ENCODE peak calls at places on chromosomes 6 and 20, in four cellular contexts. S is HepG2, E is GM12878, L is H1. Y is an unnamed sample.

GRCh38 chr6:152233547-152234320 is 403.4 kb downstream of the SYNE1 start:
- DNase-seq in S (no peak), E (no peak), L (no peak), Y (no peak)

GRCh38 chr6:72374864-72375263 is 247.0 kb upstream of the KCNQ5 start:
- DNase-seq in S (peak), E (no peak), L (no peak), Y (no peak)

GRCh38 chr20:56903858-56904257 is 274.8 kb downstream of the TFAP2C start:
- DNase-seq in S (no peak), E (no peak), L (no peak), Y (no peak)

GRCh38 chr6:36984581-36985383 is 1.2 kb downstream of the MTCH1 start:
- DNase-seq in S (no peak), E (no peak), L (peak), Y (peak)

GRCh38 chr6:19834858-19835257 is 2.3 kb upstream of the ID4 start:
- DNase-seq in S (no peak), E (no peak), L (no peak), Y (no peak)

GRCh38 chr6:3230275-3231212 is 3.1 kb upstream of the TUBB2B start:
- DNase-seq in S (no peak), E (no peak), L (peak), Y (peak)

GRCh38 chr6:52183131-52183530 is 3.0 kb upstream of the IL17A start:
- DNase-seq in S (no peak), E (no peak), L (no peak), Y (no peak)

GRCh38 chr6:152587473-152587872 is 49.7 kb downstream of the SYNE1 start:
- DNase-seq in S (no peak), E (no peak), L (no peak), Y (no peak)

GRCh38 chr20:13166006-13166405 is 55.1 kb upstream of the ISM1 start:
- DNase-seq in S (no peak), E (no peak), L (no peak), Y (no peak)

GRCh38 chr6:148836751-148837150 is 89.9 kb downstream of the UST start:
- DNase-seq in S (no peak), E (no peak), L (no peak), Y (no peak)

GRCh38 chr6:140670013-140670412 is 1295.6 kb upstream of the CITED2 start:
- DNase-seq in S (no peak), E (no peak), L (no peak), Y (no peak)

GRCh38 chr6:144675231-144675861 is 390.2 kb downstream of the UTRN start:
- DNase-seq in S (no peak), E (peak), L (no peak), Y (no peak)

GRCh38 chr6:169791721-169792131 is 40.3 kb downstream of the ERMARD start:
- DNase-seq in S (no peak), E (no peak), L (peak), Y (no peak)

GRCh38 chr20:25310268-25310920 is 62.5 kb downstream of the PYGB start:
- DNase-seq in S (peak), E (peak), L (no peak), Y (peak)

GRCh38 chr20:4470375-4470774 is 251.3 kb upstream of the PRND start:
- DNase-seq in S (no peak), E (no peak), L (no peak), Y (peak)

GRCh38 chr20:33069706-33070105 is 9.7 kb upstream of the BPIFB4 start:
- DNase-seq in S (no peak), E (no peak), L (no peak), Y (no peak)

GRCh38 chr20:16608265-16608636 is 35.0 kb upstream of the KIF16B start:
- DNase-seq in S (no peak), E (no peak), L (peak), Y (no peak)

GRCh38 chr6:87897581-87898147 is 150.0 kb upstream of the SPACA1 start:
- DNase-seq in S (no peak), E (no peak), L (no peak), Y (no peak)

GRCh38 chr6:111625511-111626331 is 20.0 kb upstream of the TRAF3IP2 start:
- DNase-seq in S (no peak), E (no peak), L (no peak), Y (peak)

GRCh38 chr6:14621518-14621917 is 503.9 kb downstream of the CD83 start:
- DNase-seq in S (no peak), E (no peak), L (no peak), Y (no peak)

GRCh38 chr20:47042464-47042863 is 147.8 kb downstream of the EYA2 start:
- DNase-seq in S (no peak), E (no peak), L (no peak), Y (peak)

GRCh38 chr20:46046588-46047310 is 17.7 kb downstream of the SLC12A5 start:
- DNase-seq in S (no peak), E (no peak), L (no peak), Y (no peak)

GRCh38 chr20:58407966-58408557 is 19.0 kb downstream of the VAPB start:
- DNase-seq in S (no peak), E (peak), L (no peak), Y (no peak)

GRCh38 chr6:66134021-66134420 is 427.0 kb upstream of the EYS start:
- DNase-seq in S (no peak), E (no peak), L (no peak), Y (no peak)

GRCh38 chr20:62894261-62894660 is 32.0 kb downstream of the DIDO1 start:
- DNase-seq in S (no peak), E (no peak), L (no peak), Y (no peak)

GRCh38 chr6:150290429-150290828 is 78.4 kb upstream of the IYD start:
- DNase-seq in S (no peak), E (no peak), L (no peak), Y (no peak)

GRCh38 chr6:130900913-130901312 is 73.7 kb downstream of the SMLR1 start:
- DNase-seq in S (no peak), E (no peak), L (no peak), Y (no peak)

GRCh38 chr6:163180874-163181541 is 233.5 kb upstream of the QKI start:
- DNase-seq in S (peak), E (no peak), L (peak), Y (no peak)

GRCh38 chr20:24608926-24609667 is 139.7 kb downstream of the SYNDIG1 start:
- DNase-seq in S (no peak), E (peak), L (no peak), Y (no peak)

GRCh38 chr20:18404172-18404571 is 62.7 kb downstream of the DZANK1 start:
- DNase-seq in S (no peak), E (no peak), L (no peak), Y (no peak)

GRCh38 chr20:55782861-55783260 is 222.5 kb downstream of the CBLN4 start:
- DNase-seq in S (no peak), E (no peak), L (no peak), Y (peak)

GRCh38 chr20:16709017-16709416 is 20.8 kb upstream of the SNRPB2 start:
- DNase-seq in S (no peak), E (no peak), L (no peak), Y (no peak)

GRCh38 chr6:166156942-166157341 is 10.7 kb downstream of the TBXT start:
- DNase-seq in S (peak), E (no peak), L (no peak), Y (no peak)

GRCh38 chr20:2385026-2385425 is 4.3 kb downstream of the TGM6 start:
- DNase-seq in S (no peak), E (no peak), L (no peak), Y (no peak)

GRCh38 chr6:43878823-43879495 is 108.9 kb downstream of the VEGFA start:
- DNase-seq in S (no peak), E (no peak), L (no peak), Y (peak)
- TF ChIP-seq SIN3A in S (no peak), E (no peak), L (no peak), Y (no peak)

DNA sequence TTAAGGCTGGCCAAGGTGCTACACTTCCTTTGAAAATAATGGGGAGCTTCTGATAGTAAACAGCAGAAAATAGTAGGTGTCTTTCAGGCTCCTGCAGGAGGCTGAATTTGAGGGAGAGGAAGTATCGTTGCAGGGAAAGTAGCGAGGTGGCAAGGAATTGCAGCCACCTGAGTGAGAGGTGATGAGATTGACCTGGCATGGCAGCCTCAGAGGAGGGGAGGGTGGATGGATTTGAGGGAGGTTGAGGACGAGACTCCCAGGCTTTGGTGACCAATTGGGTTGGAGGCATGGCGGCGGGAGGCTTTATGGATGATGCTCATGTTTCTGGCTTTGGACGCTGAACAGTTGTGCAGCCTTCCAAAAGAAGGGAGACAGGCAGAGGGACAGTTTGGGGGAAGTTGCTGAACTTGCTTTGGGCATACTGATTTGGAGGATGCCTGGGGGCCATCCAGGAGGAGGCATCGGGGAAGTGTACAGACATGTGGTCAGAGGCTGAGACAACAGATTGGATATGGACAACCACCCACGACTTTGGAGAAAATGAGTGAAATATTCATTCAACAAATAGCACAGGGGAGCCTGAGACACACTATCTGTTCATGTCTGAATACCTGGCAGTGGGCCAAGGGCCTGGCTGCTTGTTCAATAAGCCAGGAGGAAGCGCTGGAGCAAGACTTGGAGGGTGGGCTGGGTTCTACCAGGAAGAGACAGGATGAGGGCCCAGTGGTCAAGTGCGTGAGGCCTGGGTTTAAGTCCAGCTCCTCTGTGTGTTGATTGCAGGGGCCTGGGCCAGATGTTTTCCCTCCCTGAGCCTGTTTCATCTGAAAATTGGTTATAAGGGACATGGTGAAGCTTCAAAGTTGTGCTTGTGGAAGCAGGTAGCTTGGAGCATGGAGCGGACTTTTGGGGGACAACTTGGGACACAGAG is 113.2 kb downstream of the CEBPB start:
- DNase-seq in S (peak), E (no peak), L (no peak), Y (peak)
- TF ChIP-seq RAD21 in S (no peak), E (no peak), L (no peak), Y (no peak)

DNA sequence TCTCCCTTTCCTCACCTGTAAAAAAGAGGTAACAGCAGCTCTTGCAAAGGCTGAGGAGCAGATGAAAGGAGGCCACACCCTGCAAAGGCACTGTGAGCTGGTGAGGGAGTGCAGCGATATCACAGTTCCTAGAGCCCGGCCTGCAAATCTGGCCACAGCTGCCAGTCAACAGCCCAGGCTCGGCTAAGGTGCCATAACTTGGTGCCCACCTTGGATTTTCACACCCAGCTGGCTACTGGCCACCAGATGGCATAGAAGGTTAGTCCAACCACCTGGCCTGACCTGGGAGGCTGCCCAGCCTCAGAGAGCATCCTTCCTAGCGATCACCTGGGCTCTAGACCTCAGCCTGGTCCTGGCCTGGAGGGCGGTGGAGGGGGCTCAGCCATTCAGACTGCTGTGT is 46.8 kb downstream of the KCNB1 start:
- DNase-seq in S (no peak), E (no peak), L (no peak), Y (no peak)
- TF ChIP-seq USF2 in S (no peak), E (no peak), L (no peak), Y (no peak)

GRCh38 chr20:5674176-5674660 is 76.0 kb upstream of the SHLD1 start:
- DNase-seq in S (peak), E (peak), L (no peak), Y (no peak)
- TF ChIP-seq SIN3A in S (no peak), E (no peak), L (no peak), Y (no peak)

DNA sequence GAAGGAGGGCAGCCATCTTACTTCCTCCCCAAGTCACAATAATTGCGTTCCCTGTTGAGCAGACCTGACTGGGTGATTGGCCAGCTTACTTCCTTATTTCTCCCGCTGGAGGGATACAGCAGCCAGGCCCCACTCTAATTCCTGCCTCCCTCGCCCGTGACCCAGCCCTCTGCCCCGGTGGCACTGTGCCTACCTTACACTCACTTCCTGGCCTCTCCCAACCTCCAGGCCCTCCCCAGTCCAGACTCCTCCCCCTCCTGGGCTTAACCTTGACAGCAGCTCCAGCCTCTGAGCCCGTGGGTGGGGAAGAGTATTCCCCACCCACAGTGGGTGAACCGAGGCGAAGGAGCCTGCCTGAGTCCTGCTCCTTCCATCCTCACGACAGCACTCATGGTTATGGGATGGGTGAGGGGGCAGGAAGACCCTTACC is 3.0 kb downstream of the BAK1 start:
- DNase-seq in S (no peak), E (no peak), L (no peak), Y (no peak)
- TF ChIP-seq RAD21 in S (no peak), E (no peak), L (no peak), Y (no peak)